ENCODE peak calls at places on chromosomes 13 and 19, in eight cellular contexts. One of them, this sample, is unnamed.

GRCh38 chr19:29495971-29496441 is 29.8 kb upstream of the VSTM2B start:
- DNase-seq in fibroblast of lung: no peak
- DNase-seq in ascending aorta: no peak
- DNase-seq in tibial artery: no peak
- DNase-seq in GM23338: no peak
- DNase-seq in left ventricle myocardium inferior: no peak
- DNase-seq in uterus: no peak
- DNase-seq in lower leg skin: peak; percentile 61
- DNase-seq in this sample: no peak

GRCh38 chr13:48492123-48493075 is 40.5 kb downstream of the RCBTB2 start:
- DNase-seq in lower leg skin: peak; percentile 95
- DNase-seq in ascending aorta: peak; percentile 78
- DNase-seq in uterus: peak; percentile 63
- DNase-seq in GM23338: no peak
- DNase-seq in tibial artery: peak; percentile 69
- DNase-seq in left ventricle myocardium inferior: peak; percentile 82
- DNase-seq in fibroblast of lung: no peak
- DNase-seq in this sample: no peak

GRCh38 chr13:22312405-22312803 is 641.5 kb downstream of the FGF9 start:
- DNase-seq in uterus: no peak
- DNase-seq in lower leg skin: no peak
- DNase-seq in fibroblast of lung: no peak
- DNase-seq in left ventricle myocardium inferior: no peak
- DNase-seq in tibial artery: no peak
- DNase-seq in GM23338: no peak
- DNase-seq in ascending aorta: no peak
- DNase-seq in this sample: no peak

GRCh38 chr13:44853641-44854040 is 135.6 kb downstream of the NUFIP1 start:
- DNase-seq in uterus: no peak
- DNase-seq in tibial artery: no peak
- DNase-seq in fibroblast of lung: no peak
- DNase-seq in left ventricle myocardium inferior: no peak
- DNase-seq in GM23338: no peak
- DNase-seq in ascending aorta: no peak
- DNase-seq in lower leg skin: no peak
- DNase-seq in this sample: no peak

GRCh38 chr13:105918842-105919741 is 616.4 kb downstream of the EFNB2 start:
- DNase-seq in tibial artery: no peak
- DNase-seq in uterus: no peak
- DNase-seq in GM23338: peak; percentile 27
- DNase-seq in fibroblast of lung: peak; percentile 83
- DNase-seq in ascending aorta: no peak
- DNase-seq in lower leg skin: no peak
- DNase-seq in left ventricle myocardium inferior: no peak
- DNase-seq in this sample: peak; percentile 52

GRCh38 chr13:20160346-20161274 is at the start of gene GJA3:
- DNase-seq in lower leg skin: no peak
- DNase-seq in tibial artery: no peak
- DNase-seq in ascending aorta: no peak
- DNase-seq in GM23338: peak; percentile 77
- DNase-seq in left ventricle myocardium inferior: peak; percentile 64
- DNase-seq in uterus: no peak
- DNase-seq in fibroblast of lung: peak; percentile 44
- DNase-seq in this sample: peak; percentile 43

GRCh38 chr19:460877-461609 is at the start of gene SHC2:
- DNase-seq in ascending aorta: no peak
- DNase-seq in fibroblast of lung: no peak
- DNase-seq in tibial artery: no peak
- DNase-seq in lower leg skin: no peak
- DNase-seq in left ventricle myocardium inferior: peak; percentile 38
- DNase-seq in GM23338: peak; percentile 52
- DNase-seq in uterus: peak; percentile 41
- DNase-seq in this sample: peak; percentile 86

GRCh38 chr19:33350538-33351309 is 22.8 kb upstream of the CEBPG start:
- DNase-seq in lower leg skin: peak; percentile 90
- DNase-seq in ascending aorta: no peak
- DNase-seq in left ventricle myocardium inferior: no peak
- DNase-seq in fibroblast of lung: peak; percentile 80
- DNase-seq in tibial artery: peak; percentile 67
- DNase-seq in GM23338: no peak
- DNase-seq in uterus: no peak
- DNase-seq in this sample: no peak

GRCh38 chr13:111181977-111182376 is 66.9 kb downstream of the ARHGEF7 start:
- DNase-seq in uterus: no peak
- DNase-seq in ascending aorta: no peak
- DNase-seq in lower leg skin: peak; percentile 52
- DNase-seq in tibial artery: no peak
- DNase-seq in GM23338: no peak
- DNase-seq in left ventricle myocardium inferior: no peak
- DNase-seq in fibroblast of lung: no peak
- DNase-seq in this sample: no peak

GRCh38 chr19:16892438-16892837 is 3.6 kb downstream of the F2RL3 start:
- DNase-seq in uterus: no peak
- DNase-seq in lower leg skin: no peak
- DNase-seq in GM23338: no peak
- DNase-seq in left ventricle myocardium inferior: no peak
- DNase-seq in tibial artery: no peak
- DNase-seq in ascending aorta: no peak
- DNase-seq in fibroblast of lung: no peak
- DNase-seq in this sample: no peak
- TF ChIP-seq CTCF in uterus: no peak
- TF ChIP-seq CTCF in lower leg skin: no peak
- TF ChIP-seq CTCF in GM23338: no peak
- TF ChIP-seq CTCF in left ventricle myocardium inferior: no peak
- TF ChIP-seq CTCF in tibial artery: no peak
- TF ChIP-seq CTCF in ascending aorta: no peak
- TF ChIP-seq CTCF in fibroblast of lung: no peak
- TF ChIP-seq CTCF in this sample: no peak

GRCh38 chr19:49862411-49863253 is 4.7 kb downstream of the PNKP start:
- DNase-seq in uterus: no peak
- DNase-seq in fibroblast of lung: no peak
- DNase-seq in lower leg skin: no peak
- DNase-seq in ascending aorta: no peak
- DNase-seq in GM23338: peak; percentile 87
- DNase-seq in tibial artery: no peak
- DNase-seq in left ventricle myocardium inferior: no peak
- DNase-seq in this sample: peak; percentile 72
- TF ChIP-seq CTCF in uterus: no peak
- TF ChIP-seq CTCF in fibroblast of lung: peak; percentile 11
- TF ChIP-seq CTCF in lower leg skin: no peak
- TF ChIP-seq CTCF in ascending aorta: no peak
- TF ChIP-seq CTCF in GM23338: peak; percentile 68
- TF ChIP-seq CTCF in tibial artery: no peak
- TF ChIP-seq CTCF in left ventricle myocardium inferior: peak; percentile 26
- TF ChIP-seq CTCF in this sample: peak; percentile 19

DNA sequence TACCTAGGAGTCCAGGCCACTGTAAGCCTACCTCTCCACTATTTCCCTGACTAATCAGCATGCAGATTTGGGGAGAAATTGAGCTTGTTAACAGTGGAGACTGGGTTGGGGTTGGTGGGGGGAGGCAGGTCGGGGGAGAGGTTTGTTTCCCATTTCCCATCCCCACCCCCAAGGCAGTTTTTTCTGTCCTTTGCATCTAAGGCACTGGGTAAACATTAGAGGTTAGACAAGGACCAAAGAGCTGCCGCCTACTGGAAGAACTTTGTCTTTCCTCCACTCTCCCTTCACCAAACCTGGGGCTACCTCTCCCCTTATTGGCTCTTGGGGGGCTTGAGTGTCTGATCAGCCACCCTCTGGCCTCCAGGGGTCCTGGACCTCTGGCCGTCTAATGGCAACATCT is 953 bp downstream of the KCNN4 start:
- DNase-seq in fibroblast of lung: no peak
- DNase-seq in tibial artery: no peak
- DNase-seq in uterus: no peak
- DNase-seq in left ventricle myocardium inferior: no peak
- DNase-seq in ascending aorta: no peak
- DNase-seq in lower leg skin: no peak
- DNase-seq in GM23338: no peak
- DNase-seq in this sample: no peak
- TF ChIP-seq CTCF in fibroblast of lung: peak; percentile 12
- TF ChIP-seq CTCF in tibial artery: no peak
- TF ChIP-seq CTCF in uterus: no peak
- TF ChIP-seq CTCF in left ventricle myocardium inferior: no peak
- TF ChIP-seq CTCF in ascending aorta: no peak
- TF ChIP-seq CTCF in lower leg skin: no peak
- TF ChIP-seq CTCF in GM23338: peak; percentile 18
- TF ChIP-seq CTCF in this sample: no peak

GRCh38 chr13:108609353-108609752 is 20.1 kb upstream of the MYO16 start:
- DNase-seq in GM23338: peak; percentile 69
- DNase-seq in lower leg skin: no peak
- DNase-seq in uterus: no peak
- DNase-seq in fibroblast of lung: peak; percentile 2
- DNase-seq in tibial artery: no peak
- DNase-seq in ascending aorta: no peak
- DNase-seq in left ventricle myocardium inferior: no peak
- DNase-seq in this sample: no peak
- TF ChIP-seq CTCF in GM23338: peak; percentile 70
- TF ChIP-seq CTCF in lower leg skin: no peak
- TF ChIP-seq CTCF in uterus: peak; percentile 17
- TF ChIP-seq CTCF in fibroblast of lung: peak; percentile 47
- TF ChIP-seq CTCF in tibial artery: peak; percentile 13
- TF ChIP-seq CTCF in ascending aorta: no peak
- TF ChIP-seq CTCF in left ventricle myocardium inferior: peak; percentile 71
- TF ChIP-seq CTCF in this sample: peak; percentile 75

GRCh38 chr19:34556500-34556899 is 74.9 kb downstream of the WTIP start:
- DNase-seq in lower leg skin: no peak
- DNase-seq in fibroblast of lung: no peak
- DNase-seq in left ventricle myocardium inferior: no peak
- DNase-seq in ascending aorta: no peak
- DNase-seq in tibial artery: no peak
- DNase-seq in uterus: no peak
- DNase-seq in GM23338: peak; percentile 75
- DNase-seq in this sample: peak; percentile 49
- TF ChIP-seq CTCF in lower leg skin: no peak
- TF ChIP-seq CTCF in fibroblast of lung: peak; percentile 20
- TF ChIP-seq CTCF in left ventricle myocardium inferior: peak; percentile 64
- TF ChIP-seq CTCF in ascending aorta: no peak
- TF ChIP-seq CTCF in tibial artery: no peak
- TF ChIP-seq CTCF in uterus: no peak
- TF ChIP-seq CTCF in GM23338: peak; percentile 75
- TF ChIP-seq CTCF in this sample: peak; percentile 42

GRCh38 chr13:51733656-51734334 is 70.2 kb downstream of the DHRS12 start:
- DNase-seq in GM23338: peak; percentile 12
- DNase-seq in tibial artery: no peak
- DNase-seq in lower leg skin: no peak
- DNase-seq in fibroblast of lung: no peak
- DNase-seq in uterus: no peak
- DNase-seq in ascending aorta: no peak
- DNase-seq in left ventricle myocardium inferior: no peak
- DNase-seq in this sample: no peak
- TF ChIP-seq CTCF in GM23338: no peak
- TF ChIP-seq CTCF in tibial artery: no peak
- TF ChIP-seq CTCF in lower leg skin: no peak
- TF ChIP-seq CTCF in fibroblast of lung: no peak
- TF ChIP-seq CTCF in uterus: no peak
- TF ChIP-seq CTCF in ascending aorta: no peak
- TF ChIP-seq CTCF in left ventricle myocardium inferior: no peak
- TF ChIP-seq CTCF in this sample: no peak

GRCh38 chr19:17329061-17329767 is 5.4 kb downstream of the ANO8 start:
- DNase-seq in left ventricle myocardium inferior: no peak
- DNase-seq in tibial artery: no peak
- DNase-seq in ascending aorta: no peak
- DNase-seq in uterus: no peak
- DNase-seq in fibroblast of lung: no peak
- DNase-seq in lower leg skin: no peak
- DNase-seq in GM23338: peak; percentile 68
- DNase-seq in this sample: no peak

GRCh38 chr19:17326595-17326966 is 8.1 kb downstream of the ANO8 start:
- DNase-seq in lower leg skin: no peak
- DNase-seq in fibroblast of lung: no peak
- DNase-seq in tibial artery: no peak
- DNase-seq in left ventricle myocardium inferior: no peak
- DNase-seq in uterus: no peak
- DNase-seq in ascending aorta: no peak
- DNase-seq in GM23338: peak; percentile 66
- DNase-seq in this sample: no peak

GRCh38 chr19:17327068-17327653 is 7.5 kb downstream of the ANO8 start:
- DNase-seq in tibial artery: no peak
- DNase-seq in ascending aorta: no peak
- DNase-seq in uterus: no peak
- DNase-seq in GM23338: no peak
- DNase-seq in fibroblast of lung: no peak
- DNase-seq in lower leg skin: no peak
- DNase-seq in left ventricle myocardium inferior: no peak
- DNase-seq in this sample: no peak

GRCh38 chr19:17328517-17329060 is 6.1 kb downstream of the ANO8 start:
- DNase-seq in lower leg skin: no peak
- DNase-seq in tibial artery: no peak
- DNase-seq in ascending aorta: no peak
- DNase-seq in uterus: no peak
- DNase-seq in GM23338: peak; percentile 56
- DNase-seq in left ventricle myocardium inferior: no peak
- DNase-seq in fibroblast of lung: no peak
- DNase-seq in this sample: peak; percentile 39

GRCh38 chr19:17327654-17328516 is 6.8 kb downstream of the ANO8 start:
- DNase-seq in lower leg skin: no peak
- DNase-seq in tibial artery: no peak
- DNase-seq in uterus: peak; percentile 61
- DNase-seq in ascending aorta: no peak
- DNase-seq in GM23338: peak; percentile 98
- DNase-seq in fibroblast of lung: no peak
- DNase-seq in left ventricle myocardium inferior: no peak
- DNase-seq in this sample: peak; percentile 87
- TF ChIP-seq CTCF in lower leg skin: no peak
- TF ChIP-seq CTCF in tibial artery: no peak
- TF ChIP-seq CTCF in uterus: peak; percentile 49
- TF ChIP-seq CTCF in ascending aorta: no peak
- TF ChIP-seq CTCF in GM23338: peak; percentile 85
- TF ChIP-seq CTCF in fibroblast of lung: peak; percentile 38
- TF ChIP-seq CTCF in left ventricle myocardium inferior: no peak
- TF ChIP-seq CTCF in this sample: peak; percentile 61

This sample was measured in glutamatergic neuron.